ENCODE peak calls at places on chromosomes 16 and 17, in five cellular contexts. Z, E, M, C and K are unnamed samples.

GRCh38 chr16:55701442-55702319 is 45.9 kb downstream of the SLC6A2 start:
- DNase-seq in M (peak; percentile 58), C (no peak), Z (peak; percentile 36), E (peak; percentile 65), K (peak; percentile 72)

GRCh38 chr17:44587339-44587738 is 30.1 kb downstream of the FZD2 start:
- DNase-seq in Z (peak; percentile 62), E (peak; percentile 33), M (peak; percentile 17), C (peak; percentile 58), K (no peak)

GRCh38 chr16:24915019-24915418 is 69.3 kb downstream of the SLC5A11 start:
- DNase-seq in M (no peak), C (no peak), E (no peak), Z (no peak), K (no peak)

GRCh38 chr17:9645858-9646555 is 690 bp downstream of the USP43 start:
- DNase-seq in Z (peak; percentile 8), C (no peak), E (peak; percentile 27), M (peak; percentile 25), K (no peak)

GRCh38 chr16:80788016-80788415 is 16.4 kb downstream of the CDYL2 start:
- DNase-seq in E (no peak), M (no peak), Z (no peak), C (no peak), K (no peak)

GRCh38 chr17:47686276-47686635 is 7.7 kb upstream of the TBKBP1 start:
- DNase-seq in M (no peak), C (no peak), Z (no peak), E (no peak), K (no peak)

GRCh38 chr17:29927546-29927945 is 2.5 kb downstream of the SSH2 start:
- DNase-seq in C (no peak), E (no peak), M (no peak), Z (no peak), K (no peak)

GRCh38 chr16:3282103-3282746 is 1.1 kb upstream of the ZNF263 start:
- DNase-seq in M (no peak), Z (no peak), C (no peak), E (peak; percentile 88), K (no peak)

GRCh38 chr16:78122774-78123315 is 23.4 kb downstream of the WWOX start:
- DNase-seq in Z (no peak), M (peak; percentile 19), C (no peak), E (peak; percentile 56), K (no peak)

GRCh38 chr17:56793947-56794346 is 39.8 kb downstream of the C17orf67 start:
- DNase-seq in M (no peak), Z (no peak), E (no peak), C (no peak), K (peak; percentile 71)

GRCh38 chr16:21990381-21990944 is 10.5 kb downstream of the PDZD9 start:
- DNase-seq in M (no peak), C (no peak), E (no peak), Z (no peak), K (no peak)

GRCh38 chr16:85284138-85284897 is 172.0 kb upstream of the CIBAR2 start:
- DNase-seq in Z (no peak), E (no peak), M (no peak), C (no peak), K (no peak)

GRCh38 chr17:45430738-45431530 is 1.7 kb downstream of the ARHGAP27 start:
- DNase-seq in M (no peak), Z (no peak), C (no peak), E (no peak), K (no peak)

DNA sequence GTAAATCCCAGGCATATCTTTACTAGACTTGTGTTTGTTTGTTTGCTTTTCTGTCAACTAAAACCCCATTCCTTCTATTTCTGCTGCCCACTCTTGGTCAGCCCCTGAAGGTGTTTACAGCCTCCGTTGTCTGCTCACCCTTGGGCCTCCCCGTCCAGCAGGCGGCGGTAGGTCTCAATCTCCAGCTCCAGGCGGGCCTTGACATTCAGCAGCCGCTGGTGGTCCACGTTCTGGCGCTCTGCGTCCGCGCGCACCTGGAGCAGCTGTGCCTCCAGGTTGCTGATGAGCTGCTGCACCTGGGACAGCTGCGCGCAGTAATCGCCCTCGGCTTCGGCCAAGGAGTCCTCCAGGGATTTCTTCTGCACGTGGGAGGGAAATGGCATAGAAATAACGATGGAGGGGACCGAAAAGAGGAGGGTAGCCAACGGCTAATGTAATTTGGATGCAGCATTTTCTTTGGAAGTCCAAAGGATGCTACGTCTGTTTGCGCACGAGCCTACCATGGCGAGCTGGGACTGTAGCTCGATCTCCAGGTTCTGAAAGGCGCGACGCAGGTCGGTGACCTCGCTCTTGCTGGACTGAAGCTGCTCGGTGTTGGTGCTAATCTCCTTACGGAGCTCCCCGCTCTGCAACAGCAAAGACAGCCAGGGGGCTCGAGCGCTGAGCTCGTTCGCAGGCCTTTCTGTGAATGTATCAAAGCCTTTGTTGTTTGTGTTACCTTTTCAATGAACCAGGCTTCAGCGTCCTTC is 3.9 kb downstream of the KRT12 start:
- DNase-seq in M (no peak), Z (no peak), C (no peak), E (no peak), K (no peak)
- TF ChIP-seq CTCF in M (no peak), Z (no peak), C (no peak), E (peak; percentile 22), K (no peak)

GRCh38 chr16:27470567-27471431 is 68.8 kb downstream of the IL21R start:
- DNase-seq in E (no peak), Z (no peak), C (peak; percentile 36), M (peak; percentile 64), K (no peak)
- TF ChIP-seq CTCF in E (no peak), Z (no peak), C (no peak), M (no peak), K (no peak)

GRCh38 chr17:41810659-41811548 is 845 bp downstream of the P3H4 start:
- DNase-seq in E (peak; percentile 71), M (no peak), Z (no peak), C (no peak), K (no peak)

GRCh38 chr17:41813039-41813680 is 356 bp downstream of the FKBP10 start:
- DNase-seq in C (no peak), Z (no peak), E (no peak), M (no peak), K (no peak)

GRCh38 chr17:41812176-41813038 is at the start of gene FKBP10:
- DNase-seq in E (peak; percentile 97), Z (peak; percentile 76), M (peak; percentile 74), C (peak; percentile 41), K (no peak)

GRCh38 chr17:41813699-41814124 is 908 bp downstream of the FKBP10 start:
- DNase-seq in M (no peak), C (no peak), E (peak; percentile 37), Z (no peak), K (no peak)

GRCh38 chr17:41811549-41812175 is at the start of gene P3H4:
- DNase-seq in C (no peak), E (peak; percentile 94), M (peak; percentile 78), Z (peak; percentile 68), K (peak; percentile 68)
- TF ChIP-seq CTCF in C (peak; percentile 61), E (peak; percentile 61), M (peak; percentile 64), Z (peak; percentile 46), K (peak; percentile 67)

GRCh38 chr17:36928450-36929125 is 8.7 kb upstream of the LHX1 start:
- DNase-seq in M (no peak), E (no peak), C (no peak), Z (no peak), K (no peak)
- TF ChIP-seq CTCF in M (no peak), E (no peak), C (no peak), Z (no peak), K (no peak)

DNA sequence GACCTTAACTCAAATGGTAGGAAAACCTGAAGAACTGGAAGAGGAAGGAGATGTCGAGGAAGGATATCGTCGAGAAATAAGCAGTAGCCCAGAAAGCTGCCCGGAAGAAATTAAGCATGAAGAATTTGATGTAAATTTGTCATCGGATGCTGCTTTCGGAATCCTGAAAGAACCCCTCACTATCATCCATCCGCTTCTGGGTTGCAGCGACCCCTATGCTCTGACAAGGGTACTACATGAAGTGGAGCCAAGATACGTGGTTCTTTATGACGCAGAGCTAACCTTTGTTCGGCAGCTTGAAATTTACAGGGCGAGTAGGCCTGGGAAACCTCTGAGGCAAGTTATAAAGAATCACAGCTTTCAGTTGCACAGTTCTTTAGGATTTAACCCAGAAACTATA is 15.5 kb downstream of the ERCC4 start:
- DNase-seq in Z (no peak), M (no peak), E (no peak), C (no peak), K (no peak)
- TF ChIP-seq CTCF in Z (peak; percentile 16), M (peak; percentile 33), E (peak; percentile 55), C (peak; percentile 20), K (peak; percentile 76)

DNA sequence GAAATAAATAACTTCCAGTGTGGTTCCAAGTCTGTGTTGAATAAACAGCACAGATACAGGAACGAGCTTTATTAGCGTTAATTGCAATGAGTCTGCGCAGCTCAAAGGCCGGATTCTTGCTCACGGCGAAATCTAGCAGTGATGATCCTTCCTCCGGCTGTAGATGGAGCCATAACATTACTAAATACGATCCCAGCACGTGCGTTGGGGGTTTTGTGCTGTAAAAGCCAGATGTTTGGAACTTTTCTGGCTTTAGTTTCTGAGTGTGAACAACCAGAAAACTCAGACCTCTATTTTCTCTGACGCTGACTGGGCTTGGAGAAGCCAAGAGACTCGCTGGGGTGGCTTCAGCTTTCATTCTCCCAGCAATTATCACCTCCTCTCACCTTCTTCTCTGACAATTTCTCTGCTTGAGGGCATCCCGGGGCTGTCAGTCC is 47.0 kb upstream of the AKTIP start:
- DNase-seq in C (no peak), M (no peak), Z (peak; percentile 54), E (peak; percentile 85), K (no peak)
- TF ChIP-seq CTCF in C (peak; percentile 54), M (peak; percentile 57), Z (peak; percentile 22), E (peak; percentile 77), K (peak; percentile 23)

DNA sequence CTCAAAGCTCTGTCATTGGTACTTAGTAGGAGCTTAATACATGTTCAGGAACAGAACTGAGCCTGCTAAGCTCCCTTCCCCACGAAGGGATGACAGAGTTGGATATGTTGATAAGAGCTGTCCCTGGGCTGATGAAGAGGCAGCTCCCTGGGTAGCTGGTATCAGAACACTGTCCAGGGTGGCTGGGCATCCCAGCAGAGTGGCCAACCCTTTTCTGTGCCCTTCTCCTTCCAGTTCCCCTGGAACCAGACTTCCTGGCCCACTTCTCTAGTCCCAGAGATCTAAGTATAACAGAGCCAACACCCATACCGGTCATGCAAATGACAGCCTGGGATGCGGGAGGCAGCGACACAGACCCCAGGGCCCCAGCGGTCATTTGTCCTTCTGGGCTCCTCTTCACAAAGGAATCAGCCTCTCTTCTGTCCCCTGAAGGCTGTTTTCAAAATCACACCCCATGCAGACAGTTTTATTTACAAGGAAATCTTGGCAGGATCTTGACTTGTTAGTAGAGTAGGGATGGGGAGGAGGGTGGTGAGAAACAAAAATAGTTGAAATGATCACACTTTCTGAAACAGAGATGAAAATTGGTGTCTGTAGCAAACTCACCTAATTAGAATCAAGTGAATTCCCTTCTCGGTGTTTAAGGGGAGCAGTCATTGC is 1.4 kb upstream of the RHBDL3 start:
- DNase-seq in M (no peak), C (no peak), E (no peak), Z (no peak), K (no peak)
- TF ChIP-seq CTCF in M (no peak), C (no peak), E (peak; percentile 20), Z (no peak), K (peak; percentile 38)